ENCODE peak calls at places on chromosome 13, in five cellular contexts. One of them, this sample, is unnamed.
A peak's percentile ranks its signal among the peaks of the same experiment; 100 is the strongest.

GRCh38 chr13:42549555-42549941 is 24.4 kb upstream of the TNFSF11 start:
- DNase-seq in cardiac muscle cell: no peak
- DNase-seq in CD8-positive, alpha-beta T cell: no peak
- DNase-seq in epithelial cell of esophagus: no peak
- DNase-seq in HepG2: no peak
- DNase-seq in this sample: no peak

GRCh38 chr13:96652506-96652905 is 341.8 kb downstream of the OXGR1 start:
- DNase-seq in cardiac muscle cell: no peak
- DNase-seq in CD8-positive, alpha-beta T cell: no peak
- DNase-seq in HepG2: no peak
- DNase-seq in epithelial cell of esophagus: peak; percentile 44
- DNase-seq in this sample: no peak

GRCh38 chr13:114155923-114156883 is 22.9 kb upstream of the CFAP97D2 start:
- DNase-seq in CD8-positive, alpha-beta T cell: peak; percentile 46
- DNase-seq in cardiac muscle cell: no peak
- DNase-seq in epithelial cell of esophagus: no peak
- DNase-seq in HepG2: no peak
- DNase-seq in this sample: no peak

GRCh38 chr13:95128045-95128643 is 173.1 kb downstream of the ABCC4 start:
- DNase-seq in epithelial cell of esophagus: peak; percentile 35
- DNase-seq in CD8-positive, alpha-beta T cell: no peak
- DNase-seq in cardiac muscle cell: no peak
- DNase-seq in HepG2: peak; percentile 12
- DNase-seq in this sample: no peak

GRCh38 chr13:77868717-77869116 is 49.9 kb downstream of the EDNRB start:
- DNase-seq in epithelial cell of esophagus: peak; percentile 19
- DNase-seq in CD8-positive, alpha-beta T cell: no peak
- DNase-seq in cardiac muscle cell: no peak
- DNase-seq in HepG2: no peak
- DNase-seq in this sample: no peak

GRCh38 chr13:98289339-98289935 is 112.4 kb upstream of the RNF113B start:
- DNase-seq in HepG2: no peak
- DNase-seq in cardiac muscle cell: no peak
- DNase-seq in CD8-positive, alpha-beta T cell: no peak
- DNase-seq in epithelial cell of esophagus: no peak
- DNase-seq in this sample: no peak

GRCh38 chr13:113442354-113442984 is 10.8 kb downstream of the ADPRHL1 start:
- DNase-seq in HepG2: no peak
- DNase-seq in cardiac muscle cell: no peak
- DNase-seq in CD8-positive, alpha-beta T cell: no peak
- DNase-seq in epithelial cell of esophagus: no peak
- DNase-seq in this sample: no peak

GRCh38 chr13:32036131-32036695 is 4.6 kb downstream of the FRY start:
- DNase-seq in HepG2: no peak
- DNase-seq in epithelial cell of esophagus: no peak
- DNase-seq in CD8-positive, alpha-beta T cell: no peak
- DNase-seq in cardiac muscle cell: no peak
- DNase-seq in this sample: no peak

GRCh38 chr13:44163108-44163507 is 210.5 kb upstream of the SERP2 start:
- DNase-seq in epithelial cell of esophagus: no peak
- DNase-seq in HepG2: no peak
- DNase-seq in CD8-positive, alpha-beta T cell: no peak
- DNase-seq in cardiac muscle cell: no peak
- DNase-seq in this sample: no peak

GRCh38 chr13:113971471-113972231 is 2.2 kb downstream of the C13orf46 start:
- DNase-seq in CD8-positive, alpha-beta T cell: peak; percentile 18
- DNase-seq in HepG2: no peak
- DNase-seq in epithelial cell of esophagus: no peak
- DNase-seq in cardiac muscle cell: no peak
- DNase-seq in this sample: peak; percentile 46

GRCh38 chr13:24127116-24127631 is 33.3 kb upstream of the SPATA13 start:
- DNase-seq in CD8-positive, alpha-beta T cell: no peak
- DNase-seq in cardiac muscle cell: no peak
- DNase-seq in HepG2: no peak
- DNase-seq in epithelial cell of esophagus: peak; percentile 22
- DNase-seq in this sample: no peak

GRCh38 chr13:36310417-36311108 is 12.9 kb upstream of the CCDC169 start:
- DNase-seq in epithelial cell of esophagus: no peak
- DNase-seq in cardiac muscle cell: no peak
- DNase-seq in CD8-positive, alpha-beta T cell: no peak
- DNase-seq in HepG2: no peak
- DNase-seq in this sample: no peak

GRCh38 chr13:46555722-46556121 is 2.8 kb downstream of the LRCH1 start:
- DNase-seq in cardiac muscle cell: no peak
- DNase-seq in CD8-positive, alpha-beta T cell: no peak
- DNase-seq in epithelial cell of esophagus: no peak
- DNase-seq in HepG2: no peak
- DNase-seq in this sample: no peak

GRCh38 chr13:108944760-108945159 is 315.3 kb downstream of the MYO16 start:
- DNase-seq in HepG2: no peak
- DNase-seq in CD8-positive, alpha-beta T cell: no peak
- DNase-seq in cardiac muscle cell: no peak
- DNase-seq in epithelial cell of esophagus: peak; percentile 88
- DNase-seq in this sample: no peak

GRCh38 chr13:99288069-99288468 is 19.1 kb downstream of the GPR183 start:
- DNase-seq in HepG2: no peak
- DNase-seq in cardiac muscle cell: no peak
- DNase-seq in CD8-positive, alpha-beta T cell: no peak
- DNase-seq in epithelial cell of esophagus: no peak
- DNase-seq in this sample: no peak

GRCh38 chr13:40796649-40797048 is 7.2 kb downstream of the SLC25A15 start:
- DNase-seq in CD8-positive, alpha-beta T cell: no peak
- DNase-seq in epithelial cell of esophagus: no peak
- DNase-seq in HepG2: no peak
- DNase-seq in cardiac muscle cell: no peak
- DNase-seq in this sample: no peak

GRCh38 chr13:44243198-44243852 is 130.3 kb upstream of the SERP2 start:
- DNase-seq in CD8-positive, alpha-beta T cell: peak; percentile 28
- DNase-seq in epithelial cell of esophagus: peak; percentile 92
- DNase-seq in cardiac muscle cell: peak; percentile 87
- DNase-seq in HepG2: peak; percentile 54
- DNase-seq in this sample: peak; percentile 58

GRCh38 chr13:51867062-51867461 is 5.3 kb downstream of the CCDC70 start:
- DNase-seq in cardiac muscle cell: no peak
- DNase-seq in epithelial cell of esophagus: no peak
- DNase-seq in HepG2: no peak
- DNase-seq in CD8-positive, alpha-beta T cell: no peak
- DNase-seq in this sample: no peak

GRCh38 chr13:35092251-35092650 is 150.2 kb downstream of the NBEA start:
- DNase-seq in HepG2: no peak
- DNase-seq in epithelial cell of esophagus: no peak
- DNase-seq in cardiac muscle cell: no peak
- DNase-seq in CD8-positive, alpha-beta T cell: no peak
- DNase-seq in this sample: no peak

GRCh38 chr13:35548790-35549189 is 72.3 kb upstream of the MAB21L1 start:
- DNase-seq in HepG2: no peak
- DNase-seq in CD8-positive, alpha-beta T cell: no peak
- DNase-seq in epithelial cell of esophagus: no peak
- DNase-seq in cardiac muscle cell: no peak
- DNase-seq in this sample: no peak

DNA sequence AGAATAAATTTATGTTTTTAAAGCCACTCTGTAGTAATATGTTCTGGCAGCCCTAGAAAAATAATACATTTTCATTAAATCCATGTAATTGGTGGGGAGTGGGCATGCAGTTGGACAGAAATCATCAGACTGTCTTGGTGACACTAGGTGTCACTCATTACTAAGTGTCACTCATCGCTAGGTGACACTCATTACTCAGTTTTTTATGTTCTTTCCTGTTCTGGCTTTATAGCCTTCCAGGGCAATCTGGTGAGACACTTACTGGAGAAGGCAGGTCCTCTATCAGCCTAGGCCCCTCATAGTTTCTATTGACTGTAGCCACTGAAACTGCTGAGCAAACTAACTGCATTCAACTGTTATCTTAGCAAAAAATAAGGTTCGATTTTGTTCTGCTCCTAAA is 542.1 kb downstream of the SLITRK1 start:
- DNase-seq in cardiac muscle cell: no peak
- DNase-seq in CD8-positive, alpha-beta T cell: no peak
- DNase-seq in HepG2: no peak
- DNase-seq in epithelial cell of esophagus: no peak
- DNase-seq in this sample: no peak
- TF ChIP-seq CTCF in cardiac muscle cell: no peak
- TF ChIP-seq CTCF in CD8-positive, alpha-beta T cell: no peak
- TF ChIP-seq CTCF in HepG2: no peak
- TF ChIP-seq CTCF in epithelial cell of esophagus: no peak
- TF ChIP-seq CTCF in this sample: no peak

DNA sequence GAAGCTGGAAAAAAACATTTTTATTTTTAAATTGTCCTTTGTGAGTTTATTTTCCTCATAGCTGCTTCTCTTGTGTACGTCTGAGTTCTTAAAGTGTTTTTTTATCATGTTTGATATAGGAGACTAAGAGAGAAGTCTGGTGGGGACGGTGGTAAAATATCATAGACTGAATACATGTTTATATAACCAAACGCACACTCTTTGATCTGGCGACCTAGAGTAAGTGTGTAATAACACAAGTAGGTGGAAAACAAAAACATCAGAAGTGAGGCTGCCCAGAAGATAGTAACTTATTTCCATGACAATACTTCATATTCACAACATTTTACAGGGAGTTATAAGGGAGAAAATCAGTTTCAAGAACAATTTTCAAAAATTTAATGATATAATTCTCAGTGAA is 118.2 kb upstream of the POSTN start:
- DNase-seq in cardiac muscle cell: no peak
- DNase-seq in epithelial cell of esophagus: no peak
- DNase-seq in CD8-positive, alpha-beta T cell: no peak
- DNase-seq in HepG2: no peak
- DNase-seq in this sample: no peak
- H3K4me3 ChIP-seq in cardiac muscle cell: no peak overlapping the region
- H3K4me3 ChIP-seq in epithelial cell of esophagus: no peak overlapping the region
- H3K4me3 ChIP-seq in CD8-positive, alpha-beta T cell: no peak overlapping the region
- H3K4me3 ChIP-seq in HepG2: no peak overlapping the region
- H3K4me3 ChIP-seq in this sample: no peak overlapping the region

DNA sequence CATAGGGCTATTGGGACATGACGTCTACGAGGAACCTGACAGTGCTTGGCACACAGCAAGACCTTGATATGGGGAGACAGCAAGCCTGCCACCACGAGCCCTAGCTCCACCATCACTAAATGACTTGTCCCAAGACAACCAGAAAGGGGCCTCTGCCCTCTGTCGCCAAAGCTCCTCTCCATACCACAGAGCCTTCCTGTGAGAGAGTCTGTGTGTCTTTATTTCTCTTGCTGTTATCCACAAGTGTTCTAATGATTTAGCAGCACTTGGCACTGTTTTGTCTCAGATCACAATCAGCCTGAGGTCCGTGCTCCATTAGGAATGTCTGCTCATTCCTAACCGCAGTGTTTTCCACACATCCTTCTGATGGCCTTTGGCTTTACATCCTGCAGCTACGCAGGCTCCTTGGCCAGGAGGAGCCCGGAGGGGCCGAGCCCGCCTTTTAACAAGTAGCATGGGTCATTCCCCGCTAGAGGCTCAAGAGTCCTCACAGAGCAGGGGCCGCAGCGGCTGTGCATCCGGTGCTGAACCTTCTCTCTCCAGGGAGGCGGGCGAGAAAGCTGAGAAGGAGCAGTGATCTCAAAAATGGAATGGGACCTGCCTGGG is 61.0 kb upstream of the HMGB1 start:
- DNase-seq in HepG2: peak; percentile 4
- DNase-seq in cardiac muscle cell: peak; percentile 16
- DNase-seq in CD8-positive, alpha-beta T cell: no peak
- DNase-seq in epithelial cell of esophagus: no peak
- DNase-seq in this sample: no peak
- TF ChIP-seq CTCF in HepG2: no peak
- TF ChIP-seq CTCF in cardiac muscle cell: no peak
- TF ChIP-seq CTCF in CD8-positive, alpha-beta T cell: no peak
- TF ChIP-seq CTCF in epithelial cell of esophagus: no peak
- TF ChIP-seq CTCF in this sample: no peak

DNA sequence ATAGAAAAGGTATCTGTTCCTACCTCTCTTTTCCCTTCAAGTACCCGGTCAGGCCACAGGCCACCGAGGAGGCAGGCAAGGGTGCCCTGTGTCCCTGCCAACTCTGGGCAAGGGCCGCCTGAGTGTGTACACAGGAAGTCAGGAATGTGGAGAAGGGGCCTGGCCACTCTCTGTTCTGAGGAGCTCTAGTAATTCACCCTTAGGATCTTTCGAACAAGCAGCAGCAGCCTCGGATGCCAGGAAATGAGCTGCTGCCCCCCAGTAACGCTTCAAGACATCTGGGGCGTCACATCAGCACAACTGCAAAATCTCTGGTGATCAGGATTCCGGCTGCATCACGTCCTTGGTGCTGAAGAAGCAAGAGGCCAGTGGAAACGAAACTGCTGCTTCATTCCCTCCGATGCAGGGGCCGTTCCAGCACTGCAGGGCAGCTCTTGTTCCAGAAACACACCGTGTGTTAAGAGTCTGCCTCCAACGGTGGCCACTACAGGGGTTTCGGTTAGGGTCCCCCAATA is 2.0 kb downstream of the RAB20 start:
- DNase-seq in epithelial cell of esophagus: no peak
- DNase-seq in CD8-positive, alpha-beta T cell: no peak
- DNase-seq in cardiac muscle cell: peak; percentile 30
- DNase-seq in HepG2: no peak
- DNase-seq in this sample: peak; percentile 89
- H3K4me3 ChIP-seq in epithelial cell of esophagus: no peak overlapping the region
- H3K4me3 ChIP-seq in CD8-positive, alpha-beta T cell: no peak overlapping the region
- H3K4me3 ChIP-seq in cardiac muscle cell: no peak overlapping the region
- H3K4me3 ChIP-seq in HepG2: peak overlapping the region; percentile 90
- H3K4me3 ChIP-seq in this sample: peak overlapping the region; percentile 80

GRCh38 chr13:54187461-54187860 is 1158.8 kb downstream of the OLFM4 start:
- DNase-seq in epithelial cell of esophagus: no peak
- DNase-seq in CD8-positive, alpha-beta T cell: no peak
- DNase-seq in HepG2: no peak
- DNase-seq in cardiac muscle cell: no peak
- DNase-seq in this sample: no peak

GRCh38 chr13:54183728-54184127 is 1155.1 kb downstream of the OLFM4 start:
- DNase-seq in CD8-positive, alpha-beta T cell: no peak
- DNase-seq in cardiac muscle cell: no peak
- DNase-seq in HepG2: no peak
- DNase-seq in epithelial cell of esophagus: no peak
- DNase-seq in this sample: no peak

GRCh38 chr13:54185101-54185500 is 1156.5 kb downstream of the OLFM4 start:
- DNase-seq in HepG2: no peak
- DNase-seq in cardiac muscle cell: no peak
- DNase-seq in epithelial cell of esophagus: no peak
- DNase-seq in CD8-positive, alpha-beta T cell: no peak
- DNase-seq in this sample: no peak

GRCh38 chr13:54184576-54184975 is 1156.0 kb downstream of the OLFM4 start:
- DNase-seq in epithelial cell of esophagus: no peak
- DNase-seq in cardiac muscle cell: no peak
- DNase-seq in HepG2: no peak
- DNase-seq in CD8-positive, alpha-beta T cell: no peak
- DNase-seq in this sample: no peak

DNA sequence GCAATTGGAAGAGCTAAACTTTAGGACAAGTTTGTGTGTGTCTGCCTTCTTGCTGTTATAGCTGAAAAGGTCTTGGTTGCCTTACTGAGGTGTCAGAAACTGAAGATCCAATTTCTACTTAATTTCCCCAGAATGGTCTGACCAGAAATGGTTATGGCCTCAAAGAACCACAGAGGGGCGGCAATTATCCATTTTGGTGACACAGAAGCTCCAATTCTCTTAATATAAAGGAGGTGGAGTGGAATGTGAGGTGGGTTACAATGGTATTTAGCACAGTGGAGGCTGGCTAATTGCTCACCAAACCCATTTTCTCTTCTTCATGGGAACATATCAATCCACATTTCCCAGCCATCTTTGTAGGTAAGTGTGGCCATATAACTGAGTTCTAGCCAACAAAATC is 1157.2 kb downstream of the OLFM4 start:
- DNase-seq in CD8-positive, alpha-beta T cell: no peak
- DNase-seq in HepG2: no peak
- DNase-seq in epithelial cell of esophagus: peak; percentile 9
- DNase-seq in cardiac muscle cell: peak; percentile 48
- DNase-seq in this sample: no peak
- TF ChIP-seq CTCF in CD8-positive, alpha-beta T cell: no peak
- TF ChIP-seq CTCF in HepG2: no peak
- TF ChIP-seq CTCF in epithelial cell of esophagus: peak; percentile 21
- TF ChIP-seq CTCF in cardiac muscle cell: no peak
- TF ChIP-seq CTCF in this sample: no peak

GRCh38 chr13:27960362-27961226 is 8.5 kb downstream of the CDX2 start:
- DNase-seq in cardiac muscle cell: peak; percentile 50
- DNase-seq in epithelial cell of esophagus: peak; percentile 29
- DNase-seq in CD8-positive, alpha-beta T cell: no peak
- DNase-seq in HepG2: peak; percentile 97
- DNase-seq in this sample: peak; percentile 72
- H3K4me3 ChIP-seq in cardiac muscle cell: peak overlapping the region; percentile 28
- H3K4me3 ChIP-seq in epithelial cell of esophagus: no peak overlapping the region
- H3K4me3 ChIP-seq in CD8-positive, alpha-beta T cell: peak overlapping the region; percentile 20
- H3K4me3 ChIP-seq in HepG2: peak overlapping the region; percentile 77
- H3K4me3 ChIP-seq in this sample: peak overlapping the region; percentile 45

This sample was measured in lower lobe of right lung.